ENCODE peak calls at places on chromosome 6, in ten cellular contexts. One of them, this sample, is unnamed.

GRCh38 chr6:55841341-55841740 is 34.0 kb downstream of the BMP5 start:
- DNase-seq in thyroid gland: no peak
- DNase-seq in heart left ventricle: no peak
- DNase-seq in A549: no peak
- DNase-seq in tibial nerve: no peak
- DNase-seq in psoas muscle: no peak
- DNase-seq in Panc1: no peak
- DNase-seq in breast epithelium: no peak
- DNase-seq in esophagus squamous epithelium: no peak
- DNase-seq in mammary epithelial cell: peak; percentile 11
- DNase-seq in this sample: no peak

GRCh38 chr6:94636780-94637385 is 940.5 kb upstream of the MANEA start:
- DNase-seq in thyroid gland: no peak
- DNase-seq in breast epithelium: no peak
- DNase-seq in Panc1: peak; percentile 17
- DNase-seq in tibial nerve: no peak
- DNase-seq in psoas muscle: no peak
- DNase-seq in mammary epithelial cell: peak; percentile 32
- DNase-seq in A549: no peak
- DNase-seq in heart left ventricle: no peak
- DNase-seq in esophagus squamous epithelium: no peak
- DNase-seq in this sample: no peak

GRCh38 chr6:97689078-97689754 is 406.2 kb upstream of the MMS22L start:
- DNase-seq in A549: no peak
- DNase-seq in Panc1: no peak
- DNase-seq in esophagus squamous epithelium: no peak
- DNase-seq in heart left ventricle: no peak
- DNase-seq in breast epithelium: no peak
- DNase-seq in tibial nerve: no peak
- DNase-seq in thyroid gland: no peak
- DNase-seq in mammary epithelial cell: no peak
- DNase-seq in psoas muscle: no peak
- DNase-seq in this sample: no peak

GRCh38 chr6:156016186-156016976 is 560.7 kb upstream of the NOX3 start:
- DNase-seq in tibial nerve: no peak
- DNase-seq in breast epithelium: no peak
- DNase-seq in Panc1: no peak
- DNase-seq in thyroid gland: no peak
- DNase-seq in esophagus squamous epithelium: no peak
- DNase-seq in A549: no peak
- DNase-seq in mammary epithelial cell: no peak
- DNase-seq in heart left ventricle: no peak
- DNase-seq in psoas muscle: no peak
- DNase-seq in this sample: no peak

GRCh38 chr6:39224058-39224457 is 5.2 kb downstream of the KCNK5 start:
- DNase-seq in breast epithelium: no peak
- DNase-seq in psoas muscle: no peak
- DNase-seq in esophagus squamous epithelium: no peak
- DNase-seq in tibial nerve: no peak
- DNase-seq in A549: no peak
- DNase-seq in Panc1: no peak
- DNase-seq in mammary epithelial cell: no peak
- DNase-seq in thyroid gland: peak; percentile 70
- DNase-seq in heart left ventricle: no peak
- DNase-seq in this sample: no peak

GRCh38 chr6:155155787-155156447 is 107.9 kb upstream of the CLDN20 start:
- DNase-seq in esophagus squamous epithelium: no peak
- DNase-seq in heart left ventricle: no peak
- DNase-seq in A549: no peak
- DNase-seq in tibial nerve: no peak
- DNase-seq in psoas muscle: no peak
- DNase-seq in thyroid gland: no peak
- DNase-seq in Panc1: no peak
- DNase-seq in mammary epithelial cell: no peak
- DNase-seq in breast epithelium: no peak
- DNase-seq in this sample: no peak

GRCh38 chr6:53246924-53247323 is 98.3 kb upstream of the GCM1 start:
- DNase-seq in psoas muscle: no peak
- DNase-seq in heart left ventricle: no peak
- DNase-seq in tibial nerve: no peak
- DNase-seq in A549: no peak
- DNase-seq in esophagus squamous epithelium: no peak
- DNase-seq in mammary epithelial cell: no peak
- DNase-seq in breast epithelium: no peak
- DNase-seq in thyroid gland: no peak
- DNase-seq in Panc1: no peak
- DNase-seq in this sample: no peak

GRCh38 chr6:27494987-27495385 is 22.1 kb upstream of the ZNF184 start:
- DNase-seq in breast epithelium: no peak
- DNase-seq in heart left ventricle: no peak
- DNase-seq in A549: no peak
- DNase-seq in thyroid gland: no peak
- DNase-seq in psoas muscle: no peak
- DNase-seq in tibial nerve: no peak
- DNase-seq in Panc1: no peak
- DNase-seq in mammary epithelial cell: no peak
- DNase-seq in esophagus squamous epithelium: no peak
- DNase-seq in this sample: no peak

GRCh38 chr6:16190214-16190613 is 48.2 kb upstream of the GMPR start:
- DNase-seq in Panc1: no peak
- DNase-seq in psoas muscle: no peak
- DNase-seq in A549: no peak
- DNase-seq in esophagus squamous epithelium: no peak
- DNase-seq in thyroid gland: no peak
- DNase-seq in breast epithelium: no peak
- DNase-seq in mammary epithelial cell: no peak
- DNase-seq in tibial nerve: no peak
- DNase-seq in heart left ventricle: no peak
- DNase-seq in this sample: no peak

GRCh38 chr6:71509142-71509541 is 220.5 kb downstream of the OGFRL1 start:
- DNase-seq in thyroid gland: no peak
- DNase-seq in heart left ventricle: no peak
- DNase-seq in tibial nerve: no peak
- DNase-seq in mammary epithelial cell: no peak
- DNase-seq in esophagus squamous epithelium: no peak
- DNase-seq in Panc1: no peak
- DNase-seq in psoas muscle: no peak
- DNase-seq in A549: no peak
- DNase-seq in breast epithelium: no peak
- DNase-seq in this sample: no peak

DNA sequence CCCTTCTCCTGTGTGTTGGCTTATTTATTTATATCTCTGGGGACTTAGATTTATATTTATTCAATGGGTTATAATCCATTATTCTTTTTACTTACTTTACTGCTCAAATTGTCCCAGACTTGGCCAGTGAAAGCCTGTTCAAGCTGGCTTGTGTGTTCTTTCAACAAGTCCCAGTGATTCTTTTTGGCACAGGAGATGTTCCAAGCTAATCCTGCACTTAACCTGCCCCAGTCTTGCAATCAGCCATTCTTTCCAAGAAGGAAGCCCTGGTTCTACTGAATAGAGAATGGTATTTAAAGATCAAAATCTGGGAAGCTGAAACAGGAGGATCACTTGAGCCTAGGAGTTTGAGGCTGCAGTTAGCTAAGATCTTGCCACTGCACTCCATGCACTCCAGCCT is 26.7 kb downstream of the GCNT2 start:
- DNase-seq in breast epithelium: no peak
- DNase-seq in heart left ventricle: no peak
- DNase-seq in psoas muscle: no peak
- DNase-seq in Panc1: no peak
- DNase-seq in esophagus squamous epithelium: no peak
- DNase-seq in A549: no peak
- DNase-seq in tibial nerve: no peak
- DNase-seq in mammary epithelial cell: no peak
- DNase-seq in thyroid gland: no peak
- DNase-seq in this sample: no peak
- H3K4me1 ChIP-seq in breast epithelium: no peaks in the 10 kb centered on the region
- H3K4me1 ChIP-seq in heart left ventricle: no peaks in the 10 kb centered on the region
- H3K4me1 ChIP-seq in psoas muscle: no peaks in the 10 kb centered on the region
- H3K4me1 ChIP-seq in Panc1: peaks cover 16% of the 10 kb centered on the region
- H3K4me1 ChIP-seq in esophagus squamous epithelium: peaks cover 20% of the 10 kb centered on the region
- H3K4me1 ChIP-seq in A549: peaks cover 3% of the 10 kb centered on the region
- H3K4me1 ChIP-seq in tibial nerve: no peaks in the 10 kb centered on the region
- H3K4me1 ChIP-seq in mammary epithelial cell: no peaks in the 10 kb centered on the region
- H3K4me1 ChIP-seq in thyroid gland: no peaks in the 10 kb centered on the region
- H3K4me1 ChIP-seq in this sample: peaks cover 23% of the 10 kb centered on the region

DNA sequence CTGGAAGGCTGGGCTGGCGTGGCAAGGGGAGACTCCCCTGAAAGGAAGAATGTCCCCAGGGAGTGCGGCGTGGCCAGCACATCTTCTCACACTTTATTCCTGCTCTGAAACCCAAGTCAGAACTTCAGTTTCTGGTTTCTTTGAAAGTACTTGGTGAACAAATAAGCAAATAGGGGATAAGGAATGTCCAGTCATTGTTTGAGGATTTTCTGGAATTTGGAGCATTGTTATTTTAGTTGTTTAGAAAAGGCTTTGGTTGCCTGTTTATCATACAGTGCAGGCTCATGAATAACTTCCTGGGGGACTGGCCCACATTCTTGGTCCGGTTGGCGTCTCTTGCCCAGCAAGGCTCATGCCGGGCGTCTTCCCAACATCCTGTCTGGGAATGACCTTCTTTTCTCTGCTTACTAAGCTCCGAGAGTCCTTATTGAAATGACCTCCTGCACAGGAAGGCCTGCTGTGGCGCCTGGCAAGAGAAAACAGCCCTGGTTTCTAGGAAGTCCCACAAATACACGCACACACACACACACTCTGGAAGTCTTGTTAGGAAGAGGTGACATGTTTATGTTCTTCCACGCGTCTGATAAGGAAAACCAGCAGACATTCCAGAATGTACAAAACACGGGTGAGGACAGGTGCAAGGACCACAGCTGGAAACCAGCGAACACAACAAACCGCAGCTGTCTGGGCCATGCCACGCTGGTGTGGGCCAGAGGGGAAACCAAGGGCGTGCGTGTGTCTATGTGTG is 71.9 kb downstream of the TMEM170B start:
- DNase-seq in Panc1: no peak
- DNase-seq in mammary epithelial cell: no peak
- DNase-seq in thyroid gland: no peak
- DNase-seq in tibial nerve: no peak
- DNase-seq in A549: peak; percentile 48
- DNase-seq in breast epithelium: no peak
- DNase-seq in heart left ventricle: peak; percentile 52
- DNase-seq in esophagus squamous epithelium: no peak
- DNase-seq in psoas muscle: no peak
- DNase-seq in this sample: peak; percentile 64
- H3K4me3 ChIP-seq in Panc1: no peak overlapping the region
- H3K4me3 ChIP-seq in mammary epithelial cell: no peak overlapping the region
- H3K4me3 ChIP-seq in thyroid gland: no peak overlapping the region
- H3K4me3 ChIP-seq in tibial nerve: no peak overlapping the region
- H3K4me3 ChIP-seq in A549: no peak overlapping the region
- H3K4me3 ChIP-seq in breast epithelium: no peak overlapping the region
- H3K4me3 ChIP-seq in heart left ventricle: no peak overlapping the region
- H3K4me3 ChIP-seq in esophagus squamous epithelium: no peak overlapping the region
- H3K4me3 ChIP-seq in psoas muscle: no peak overlapping the region
- H3K4me3 ChIP-seq in this sample: no peak overlapping the region

GRCh38 chr6:93040375-93040774 is 379.0 kb downstream of the EPHA7 start:
- DNase-seq in tibial nerve: no peak
- DNase-seq in Panc1: no peak
- DNase-seq in heart left ventricle: no peak
- DNase-seq in breast epithelium: no peak
- DNase-seq in psoas muscle: no peak
- DNase-seq in mammary epithelial cell: no peak
- DNase-seq in esophagus squamous epithelium: no peak
- DNase-seq in A549: no peak
- DNase-seq in thyroid gland: no peak
- DNase-seq in this sample: no peak

GRCh38 chr6:93035756-93036155 is 383.6 kb downstream of the EPHA7 start:
- DNase-seq in thyroid gland: no peak
- DNase-seq in esophagus squamous epithelium: no peak
- DNase-seq in heart left ventricle: no peak
- DNase-seq in tibial nerve: no peak
- DNase-seq in breast epithelium: no peak
- DNase-seq in mammary epithelial cell: no peak
- DNase-seq in A549: no peak
- DNase-seq in psoas muscle: no peak
- DNase-seq in Panc1: no peak
- DNase-seq in this sample: no peak

DNA sequence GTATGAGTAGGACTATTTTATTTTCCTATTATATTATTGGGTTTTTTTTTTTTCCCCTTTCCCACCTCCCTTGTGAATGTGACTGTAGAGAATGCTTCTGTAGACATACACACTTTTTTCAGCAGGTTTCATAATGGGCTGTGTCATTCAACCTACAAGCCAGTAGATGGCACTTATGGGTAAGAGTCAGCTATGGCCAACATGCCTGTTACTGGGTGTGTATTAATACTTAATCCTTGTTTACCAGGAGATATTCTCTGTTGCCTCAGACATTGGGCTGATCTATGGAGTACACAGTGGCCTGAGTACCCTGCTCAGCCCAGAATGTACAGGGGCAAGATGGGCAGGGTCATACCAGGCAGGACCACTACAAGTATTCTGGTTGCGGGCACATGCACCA is 382.5 kb downstream of the EPHA7 start:
- DNase-seq in breast epithelium: no peak
- DNase-seq in esophagus squamous epithelium: no peak
- DNase-seq in thyroid gland: no peak
- DNase-seq in A549: no peak
- DNase-seq in psoas muscle: no peak
- DNase-seq in mammary epithelial cell: no peak
- DNase-seq in Panc1: peak; percentile 1
- DNase-seq in heart left ventricle: no peak
- DNase-seq in tibial nerve: no peak
- DNase-seq in this sample: no peak
- TF ChIP-seq CTCF in breast epithelium: no peak
- TF ChIP-seq CTCF in esophagus squamous epithelium: no peak
- TF ChIP-seq CTCF in thyroid gland: no peak
- TF ChIP-seq CTCF in A549: no peak
- TF ChIP-seq CTCF in psoas muscle: no peak
- TF ChIP-seq CTCF in mammary epithelial cell: peak; percentile 46
- TF ChIP-seq CTCF in Panc1: peak; percentile 45
- TF ChIP-seq CTCF in heart left ventricle: peak; percentile 51
- TF ChIP-seq CTCF in tibial nerve: no peak
- TF ChIP-seq CTCF in this sample: peak; percentile 48

DNA sequence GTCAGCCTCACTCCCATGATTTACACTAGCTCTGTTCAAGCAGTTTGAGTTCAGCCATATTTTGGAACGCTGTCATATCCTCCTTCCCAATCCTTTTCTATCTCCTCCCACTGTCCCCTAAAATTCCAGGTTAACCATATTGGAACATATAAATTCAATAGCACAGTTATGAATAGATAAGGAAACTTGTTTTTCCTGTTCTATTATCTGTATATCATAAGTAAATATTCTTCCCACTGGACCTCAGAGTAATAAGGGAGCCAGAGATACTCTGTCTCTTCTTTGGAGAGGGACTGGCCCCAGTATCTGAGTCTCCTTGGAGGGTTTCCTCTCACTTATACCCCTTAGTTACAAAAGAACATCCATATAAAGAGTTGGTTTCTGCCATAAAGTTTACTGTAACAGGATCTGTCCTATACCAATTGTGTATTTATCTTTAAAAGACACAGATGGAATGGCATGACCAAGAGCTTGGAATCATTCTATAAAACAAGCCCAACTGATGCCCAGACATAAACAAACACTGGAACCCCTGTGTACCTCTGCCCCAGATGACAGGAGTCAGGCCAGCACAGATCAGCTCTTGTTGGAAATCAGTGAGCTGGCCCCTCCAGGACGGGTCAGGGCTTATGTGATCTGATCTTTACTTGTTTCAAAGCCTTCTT is 67.1 kb downstream of the EPB41L2 start:
- DNase-seq in Panc1: no peak
- DNase-seq in psoas muscle: no peak
- DNase-seq in esophagus squamous epithelium: no peak
- DNase-seq in A549: no peak
- DNase-seq in mammary epithelial cell: no peak
- DNase-seq in breast epithelium: no peak
- DNase-seq in tibial nerve: no peak
- DNase-seq in thyroid gland: no peak
- DNase-seq in heart left ventricle: no peak
- DNase-seq in this sample: no peak
- H3K4me1 ChIP-seq in Panc1: peaks cover 48% of the 10 kb centered on the region
- H3K4me1 ChIP-seq in psoas muscle: peaks cover 3% of the 10 kb centered on the region
- H3K4me1 ChIP-seq in esophagus squamous epithelium: peaks cover 12% of the 10 kb centered on the region
- H3K4me1 ChIP-seq in A549: peaks cover 29% of the 10 kb centered on the region
- H3K4me1 ChIP-seq in mammary epithelial cell: peaks cover 6% of the 10 kb centered on the region
- H3K4me1 ChIP-seq in breast epithelium: no peaks in the 10 kb centered on the region
- H3K4me1 ChIP-seq in tibial nerve: peaks cover 78% of the 10 kb centered on the region
- H3K4me1 ChIP-seq in thyroid gland: no peaks in the 10 kb centered on the region
- H3K4me1 ChIP-seq in heart left ventricle: no peaks in the 10 kb centered on the region
- H3K4me1 ChIP-seq in this sample: peaks cover 57% of the 10 kb centered on the region